ENCODE peak calls at places on chromosome 19, in four cellular contexts. B is NCI-H2107, P is A172, V is iris pigment epithelial cell. L is an unnamed sample.

GRCh38 chr19:19278315-19278714 is 5.2 kb upstream of the TM6SF2 start:
- DNase-seq in V (no peak), P (no peak), B (peak; percentile 53), L (no peak)

GRCh38 chr19:15315101-15315500 is 17.2 kb downstream of the BRD4 start:
- DNase-seq in P (no peak), B (peak; percentile 68), V (no peak), L (no peak)

GRCh38 chr19:8655340-8655709 is 24.9 kb downstream of the NFILZ start:
- DNase-seq in P (no peak), V (no peak), B (peak; percentile 27), L (no peak)

GRCh38 chr19:38557205-38557799 is 60.5 kb downstream of the MAP4K1 start:
- DNase-seq in V (no peak), P (peak; percentile 36), B (no peak), L (no peak)

GRCh38 chr19:29372461-29372860 is 153.3 kb upstream of the VSTM2B start:
- DNase-seq in P (no peak), B (no peak), V (no peak), L (no peak)

GRCh38 chr19:45443462-45444317 is 20.0 kb upstream of the ERCC1 start:
- DNase-seq in B (peak; percentile 28), P (peak; percentile 80), V (peak; percentile 71), L (peak; percentile 95)

GRCh38 chr19:39236527-39236926 is 8.3 kb downstream of the IFNL3 start:
- DNase-seq in B (no peak), P (no peak), V (no peak), L (no peak)

GRCh38 chr19:58568731-58569130 is 4.4 kb downstream of the MZF1 start:
- DNase-seq in B (no peak), V (no peak), P (no peak), L (no peak)

GRCh38 chr19:23049256-23049655 is 46.3 kb upstream of the ZNF728 start:
- DNase-seq in B (no peak), V (no peak), P (no peak), L (no peak)

GRCh38 chr19:42601811-42602443 is 7.2 kb upstream of the CEACAM8 start:
- DNase-seq in P (peak; percentile 35), B (no peak), V (peak; percentile 34), L (peak; percentile 42)

GRCh38 chr19:41426952-41427646 is at the start of gene B3GNT8:
- DNase-seq in V (peak; percentile 74), B (peak; percentile 55), P (no peak), L (peak; percentile 94)

GRCh38 chr19:5039642-5040543 is 71.0 kb downstream of the KDM4B start:
- DNase-seq in P (no peak), B (no peak), V (no peak), L (no peak)

GRCh38 chr19:33802001-33802400 is 5.3 kb downstream of the KCTD15 start:
- DNase-seq in P (no peak), V (no peak), B (no peak), L (no peak)

GRCh38 chr19:34345934-34346333 is 19.1 kb upstream of the GPI start:
- DNase-seq in V (peak; percentile 58), P (peak; percentile 75), B (peak; percentile 7), L (peak; percentile 74)

GRCh38 chr19:39996218-39996810 is 546 bp upstream of the ZNF546 start:
- DNase-seq in P (peak; percentile 44), B (no peak), V (peak; percentile 59), L (peak; percentile 22)

L was measured in cardiac muscle cell.